ENCODE peak calls at places on chromosomes 11 and 22, in five cellular contexts. One of them, this sample, is unnamed.

GRCh38 chr22:49305215-49305965 is 522.3 kb downstream of the BRD1 start:
- DNase-seq in IMR-90: no peak
- DNase-seq in body of pancreas: peak
- DNase-seq in adrenal gland: peak
- DNase-seq in tibial nerve: peak
- DNase-seq in this sample: peak

GRCh38 chr11:121467965-121468364 is 15.2 kb upstream of the SORL1-AS1 start:
- DNase-seq in body of pancreas: no peak
- DNase-seq in tibial nerve: no peak
- DNase-seq in IMR-90: no peak
- DNase-seq in adrenal gland: no peak
- DNase-seq in this sample: no peak

GRCh38 chr11:73177380-73178091 is 35.4 kb upstream of the FCHSD2 start:
- DNase-seq in adrenal gland: peak
- DNase-seq in body of pancreas: peak
- DNase-seq in tibial nerve: no peak
- DNase-seq in IMR-90: no peak
- DNase-seq in this sample: no peak

GRCh38 chr11:74533421-74533820 is 39.9 kb upstream of the LIPT2 start:
- DNase-seq in adrenal gland: no peak
- DNase-seq in body of pancreas: no peak
- DNase-seq in IMR-90: no peak
- DNase-seq in tibial nerve: no peak
- DNase-seq in this sample: no peak

GRCh38 chr11:11349870-11350325 is 3.2 kb downstream of the CSNK2A3 start:
- DNase-seq in IMR-90: peak
- DNase-seq in adrenal gland: peak
- DNase-seq in body of pancreas: no peak
- DNase-seq in tibial nerve: peak
- DNase-seq in this sample: peak

GRCh38 chr11:89503422-89503821 is 12.2 kb upstream of the NOX4 start:
- DNase-seq in adrenal gland: no peak
- DNase-seq in tibial nerve: no peak
- DNase-seq in body of pancreas: no peak
- DNase-seq in IMR-90: no peak
- DNase-seq in this sample: no peak

GRCh38 chr11:14894657-14895598 is 2.9 kb upstream of the CYP2R1 start:
- DNase-seq in body of pancreas: no peak
- DNase-seq in tibial nerve: peak
- DNase-seq in adrenal gland: peak
- DNase-seq in IMR-90: peak
- DNase-seq in this sample: no peak

GRCh38 chr11:78228467-78228866 is 39.7 kb downstream of the USP35 start:
- DNase-seq in tibial nerve: peak
- DNase-seq in body of pancreas: peak
- DNase-seq in adrenal gland: no peak
- DNase-seq in IMR-90: peak
- DNase-seq in this sample: peak

GRCh38 chr11:45799562-45799961 is 5.4 kb upstream of the SLC35C1 start:
- DNase-seq in IMR-90: no peak
- DNase-seq in tibial nerve: no peak
- DNase-seq in body of pancreas: no peak
- DNase-seq in adrenal gland: no peak
- DNase-seq in this sample: no peak

GRCh38 chr11:76786053-76787014 is 3.2 kb downstream of the TSKU start:
- DNase-seq in IMR-90: no peak
- DNase-seq in body of pancreas: no peak
- DNase-seq in adrenal gland: no peak
- DNase-seq in tibial nerve: no peak
- DNase-seq in this sample: no peak

GRCh38 chr11:107583629-107584195 is 7.2 kb upstream of the ELMOD1 start:
- DNase-seq in tibial nerve: no peak
- DNase-seq in IMR-90: peak
- DNase-seq in body of pancreas: no peak
- DNase-seq in adrenal gland: no peak
- DNase-seq in this sample: no peak

GRCh38 chr11:69718147-69718546 is 14.3 kb upstream of the FGF19 start:
- DNase-seq in tibial nerve: no peak
- DNase-seq in body of pancreas: no peak
- DNase-seq in adrenal gland: no peak
- DNase-seq in IMR-90: peak
- DNase-seq in this sample: no peak

GRCh38 chr11:46294365-46295309 is 17.2 kb downstream of the CREB3L1 start:
- DNase-seq in tibial nerve: no peak
- DNase-seq in body of pancreas: no peak
- DNase-seq in adrenal gland: peak
- DNase-seq in IMR-90: peak
- DNase-seq in this sample: peak

GRCh38 chr11:118672865-118673264 is 6.6 kb downstream of the TREH start:
- DNase-seq in IMR-90: no peak
- DNase-seq in tibial nerve: no peak
- DNase-seq in body of pancreas: no peak
- DNase-seq in adrenal gland: no peak
- DNase-seq in this sample: no peak

GRCh38 chr11:83724704-83725114 is 438.5 kb upstream of the CCDC90B start:
- DNase-seq in IMR-90: no peak
- DNase-seq in body of pancreas: peak
- DNase-seq in tibial nerve: peak
- DNase-seq in adrenal gland: peak
- DNase-seq in this sample: no peak

GRCh38 chr22:45608763-45609180 is 62.9 kb upstream of the ATXN10 start:
- DNase-seq in tibial nerve: no peak
- DNase-seq in IMR-90: peak
- DNase-seq in body of pancreas: no peak
- DNase-seq in adrenal gland: no peak
- DNase-seq in this sample: peak

GRCh38 chr11:69514771-69515170 is 33.3 kb downstream of the LINC01488 start:
- DNase-seq in IMR-90: no peak
- DNase-seq in tibial nerve: no peak
- DNase-seq in adrenal gland: no peak
- DNase-seq in body of pancreas: no peak
- DNase-seq in this sample: no peak

GRCh38 chr11:75563978-75564552 is 2.0 kb downstream of the SERPINH1 start:
- DNase-seq in IMR-90: peak
- DNase-seq in adrenal gland: peak
- DNase-seq in body of pancreas: no peak
- DNase-seq in tibial nerve: peak
- DNase-seq in this sample: no peak

GRCh38 chr11:61805146-61805545 is 11.7 kb downstream of the FADS1 start:
- DNase-seq in IMR-90: no peak
- DNase-seq in adrenal gland: no peak
- DNase-seq in tibial nerve: no peak
- DNase-seq in body of pancreas: no peak
- DNase-seq in this sample: no peak

GRCh38 chr11:13368041-13368446 is 90.5 kb downstream of the BMAL1 start:
- DNase-seq in body of pancreas: no peak
- DNase-seq in adrenal gland: no peak
- DNase-seq in tibial nerve: no peak
- DNase-seq in IMR-90: peak
- DNase-seq in this sample: no peak

GRCh38 chr22:47199949-47200272 is 437.5 kb downstream of the TBC1D22A start:
- DNase-seq in adrenal gland: no peak
- DNase-seq in body of pancreas: peak
- DNase-seq in tibial nerve: no peak
- DNase-seq in IMR-90: no peak
- DNase-seq in this sample: no peak

GRCh38 chr11:127226376-127226775 is 225.8 kb upstream of the KIRREL3 start:
- DNase-seq in adrenal gland: no peak
- DNase-seq in IMR-90: no peak
- DNase-seq in body of pancreas: no peak
- DNase-seq in tibial nerve: no peak
- DNase-seq in this sample: no peak

GRCh38 chr11:47592276-47592675 is 1.9 kb downstream of the C1QTNF4 start:
- DNase-seq in IMR-90: no peak
- DNase-seq in adrenal gland: no peak
- DNase-seq in body of pancreas: no peak
- DNase-seq in tibial nerve: no peak
- DNase-seq in this sample: no peak

GRCh38 chr11:28815110-28815509 is 706.9 kb downstream of the METTL15 start:
- DNase-seq in IMR-90: no peak
- DNase-seq in adrenal gland: no peak
- DNase-seq in body of pancreas: no peak
- DNase-seq in tibial nerve: no peak
- DNase-seq in this sample: no peak

GRCh38 chr11:47631473-47631872 is 10.9 kb downstream of the MTCH2 start:
- DNase-seq in body of pancreas: no peak
- DNase-seq in tibial nerve: no peak
- DNase-seq in IMR-90: peak
- DNase-seq in adrenal gland: no peak
- DNase-seq in this sample: no peak

GRCh38 chr11:111734383-111735261 is 31.6 kb downstream of the PPP2R1B start:
- DNase-seq in body of pancreas: no peak
- DNase-seq in tibial nerve: no peak
- DNase-seq in adrenal gland: no peak
- DNase-seq in IMR-90: no peak
- DNase-seq in this sample: no peak

GRCh38 chr11:44608654-44609027 is 43.2 kb downstream of the CD82 start:
- DNase-seq in adrenal gland: no peak
- DNase-seq in tibial nerve: no peak
- DNase-seq in IMR-90: no peak
- DNase-seq in body of pancreas: no peak
- DNase-seq in this sample: no peak

GRCh38 chr11:44606472-44606871 is 41.0 kb downstream of the CD82 start:
- DNase-seq in tibial nerve: no peak
- DNase-seq in adrenal gland: no peak
- DNase-seq in IMR-90: no peak
- DNase-seq in body of pancreas: no peak
- DNase-seq in this sample: no peak

GRCh38 chr11:44607987-44608386 is 42.5 kb downstream of the CD82 start:
- DNase-seq in adrenal gland: no peak
- DNase-seq in body of pancreas: no peak
- DNase-seq in IMR-90: peak
- DNase-seq in tibial nerve: no peak
- DNase-seq in this sample: no peak

GRCh38 chr11:44605965-44606364 is 40.5 kb downstream of the CD82 start:
- DNase-seq in tibial nerve: no peak
- DNase-seq in IMR-90: no peak
- DNase-seq in body of pancreas: no peak
- DNase-seq in adrenal gland: no peak
- DNase-seq in this sample: no peak

GRCh38 chr11:44607324-44607962 is 42.0 kb downstream of the CD82 start:
- DNase-seq in body of pancreas: no peak
- DNase-seq in tibial nerve: no peak
- DNase-seq in adrenal gland: no peak
- DNase-seq in IMR-90: peak
- DNase-seq in this sample: peak
- TF ChIP-seq POLR2A in body of pancreas: no peak
- TF ChIP-seq POLR2A in tibial nerve: no peak
- TF ChIP-seq POLR2A in adrenal gland: no peak
- TF ChIP-seq POLR2A in IMR-90: no peak
- TF ChIP-seq POLR2A in this sample: no peak

GRCh38 chr22:36359172-36359973 is 28.4 kb downstream of the MYH9 start:
- DNase-seq in tibial nerve: no peak
- DNase-seq in adrenal gland: no peak
- DNase-seq in IMR-90: no peak
- DNase-seq in body of pancreas: peak
- DNase-seq in this sample: no peak

GRCh38 chr22:36356708-36357694 is 30.8 kb downstream of the MYH9 start:
- DNase-seq in adrenal gland: no peak
- DNase-seq in tibial nerve: no peak
- DNase-seq in body of pancreas: no peak
- DNase-seq in IMR-90: peak
- DNase-seq in this sample: no peak

GRCh38 chr22:36360011-36360410 is 27.8 kb downstream of the MYH9 start:
- DNase-seq in adrenal gland: no peak
- DNase-seq in body of pancreas: no peak
- DNase-seq in tibial nerve: no peak
- DNase-seq in IMR-90: no peak
- DNase-seq in this sample: no peak

GRCh38 chr22:36360871-36361383 is 26.8 kb downstream of the MYH9 start:
- DNase-seq in tibial nerve: no peak
- DNase-seq in body of pancreas: peak
- DNase-seq in adrenal gland: no peak
- DNase-seq in IMR-90: peak
- DNase-seq in this sample: no peak

GRCh38 chr22:36358533-36359171 is 29.1 kb downstream of the MYH9 start:
- DNase-seq in IMR-90: no peak
- DNase-seq in tibial nerve: no peak
- DNase-seq in adrenal gland: peak
- DNase-seq in body of pancreas: no peak
- DNase-seq in this sample: no peak
- TF ChIP-seq POLR2A in IMR-90: no peak
- TF ChIP-seq POLR2A in tibial nerve: no peak
- TF ChIP-seq POLR2A in adrenal gland: no peak
- TF ChIP-seq POLR2A in body of pancreas: no peak
- TF ChIP-seq POLR2A in this sample: no peak

DNA sequence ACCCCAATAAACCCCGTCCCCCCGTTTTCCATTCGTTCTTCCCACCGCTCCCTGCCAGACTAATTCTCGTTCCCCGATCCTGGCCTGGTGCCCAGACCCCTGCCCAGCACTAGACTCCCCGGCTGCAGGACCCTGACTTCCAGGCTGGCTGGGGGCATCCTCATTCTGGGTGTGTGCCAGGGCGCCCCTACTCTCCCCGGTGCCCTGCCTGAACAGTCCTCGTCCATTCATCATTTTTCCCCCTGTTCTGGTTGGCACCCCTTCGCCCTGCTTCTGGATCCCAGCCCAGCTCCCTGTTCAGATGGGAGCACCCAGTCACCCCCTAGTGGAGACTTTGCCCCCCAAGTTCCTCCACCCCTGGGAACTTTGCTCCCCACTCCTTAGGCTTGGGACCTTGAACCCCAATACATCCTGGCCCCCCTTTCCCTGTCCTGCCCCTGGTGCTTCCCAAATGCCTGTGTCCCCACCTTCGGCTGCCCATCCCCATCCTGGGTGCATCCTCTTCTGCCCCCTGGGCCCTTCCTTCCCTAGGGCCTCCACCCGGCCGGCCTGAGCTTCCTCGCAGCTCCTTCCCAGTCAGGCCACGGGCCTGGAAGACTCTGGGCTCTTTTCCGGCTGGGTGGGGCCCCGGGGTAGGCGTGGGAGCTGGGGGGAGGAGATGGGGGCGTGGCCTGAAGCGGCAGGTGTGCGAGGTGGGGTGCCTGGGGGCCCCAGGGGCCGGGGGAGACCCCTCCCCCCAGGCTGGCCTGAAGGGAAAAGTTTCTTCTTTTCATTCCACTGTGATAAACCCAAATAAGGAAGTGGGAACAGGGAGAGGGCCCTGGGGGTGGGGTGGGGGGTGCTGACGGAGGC is 882 bp downstream of the PLCB3 start:
- DNase-seq in adrenal gland: peak
- DNase-seq in tibial nerve: no peak
- DNase-seq in IMR-90: no peak
- DNase-seq in body of pancreas: peak
- DNase-seq in this sample: peak
- TF ChIP-seq POLR2A in adrenal gland: no peak
- TF ChIP-seq POLR2A in tibial nerve: no peak
- TF ChIP-seq POLR2A in IMR-90: no peak
- TF ChIP-seq POLR2A in body of pancreas: peak
- TF ChIP-seq POLR2A in this sample: peak

DNA sequence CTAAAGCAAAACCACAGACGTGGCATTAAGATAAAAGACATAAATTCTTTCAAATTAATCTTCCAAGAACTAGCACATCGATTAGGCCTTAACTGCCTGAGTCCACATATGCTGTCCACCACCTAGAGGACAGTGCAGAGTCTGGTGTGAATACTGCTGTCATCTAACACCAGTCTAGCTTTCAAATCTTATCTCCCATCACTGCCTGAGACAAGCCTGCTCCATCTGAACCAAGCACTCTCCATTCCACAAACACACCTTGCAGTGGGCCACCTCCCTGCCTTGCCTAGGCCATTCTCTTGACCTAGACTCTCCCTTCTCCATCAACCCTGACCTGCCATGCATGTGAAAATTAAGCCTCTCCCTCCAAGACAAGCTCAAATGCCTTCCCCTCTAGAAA is 129.5 kb upstream of the PITPNB start:
- DNase-seq in tibial nerve: no peak
- DNase-seq in body of pancreas: no peak
- DNase-seq in IMR-90: no peak
- DNase-seq in adrenal gland: no peak
- DNase-seq in this sample: no peak
- TF ChIP-seq POLR2A in tibial nerve: no peak
- TF ChIP-seq POLR2A in body of pancreas: no peak
- TF ChIP-seq POLR2A in IMR-90: no peak
- TF ChIP-seq POLR2A in adrenal gland: no peak
- TF ChIP-seq POLR2A in this sample: no peak